ENCODE peak calls at places on chromosomes 7 and 10, in four cellular contexts. One of them, this sample, is unnamed.

GRCh38 chr10:46555713-46556514 is 544 bp downstream of the GPRIN2 start:
- DNase-seq in foreskin fibroblast: no peak
- DNase-seq in CD4-positive, alpha-beta T cell: no peak
- DNase-seq in vagina: no peak
- DNase-seq in this sample: peak

GRCh38 chr10:80453715-80454525 is at the start of gene TSPAN14:
- DNase-seq in foreskin fibroblast: peak
- DNase-seq in CD4-positive, alpha-beta T cell: peak
- DNase-seq in vagina: no peak
- DNase-seq in this sample: peak

GRCh38 chr7:74612015-74612829 is 45.3 kb upstream of the GTF2I start:
- DNase-seq in foreskin fibroblast: no peak
- DNase-seq in CD4-positive, alpha-beta T cell: no peak
- DNase-seq in vagina: no peak
- DNase-seq in this sample: no peak

GRCh38 chr7:83427929-83428328 is 221.0 kb downstream of the SEMA3E start:
- DNase-seq in CD4-positive, alpha-beta T cell: no peak
- DNase-seq in vagina: no peak
- DNase-seq in foreskin fibroblast: no peak
- DNase-seq in this sample: no peak

GRCh38 chr7:101116898-101117297 is 10.0 kb upstream of the SERPINE1 start:
- DNase-seq in CD4-positive, alpha-beta T cell: no peak
- DNase-seq in foreskin fibroblast: no peak
- DNase-seq in vagina: no peak
- DNase-seq in this sample: no peak

GRCh38 chr7:150939052-150939810 is 38.9 kb downstream of the KCNH2 start:
- DNase-seq in foreskin fibroblast: no peak
- DNase-seq in vagina: no peak
- DNase-seq in CD4-positive, alpha-beta T cell: no peak
- DNase-seq in this sample: no peak

GRCh38 chr7:121385800-121386179 is 10.3 kb downstream of the FAM3C start:
- DNase-seq in CD4-positive, alpha-beta T cell: no peak
- DNase-seq in vagina: no peak
- DNase-seq in foreskin fibroblast: no peak
- DNase-seq in this sample: no peak

GRCh38 chr7:103996017-103996551 is 6.6 kb upstream of the RELN start:
- DNase-seq in vagina: no peak
- DNase-seq in foreskin fibroblast: no peak
- DNase-seq in CD4-positive, alpha-beta T cell: no peak
- DNase-seq in this sample: no peak

GRCh38 chr10:5618042-5618441 is 48.4 kb downstream of the ASB13 start:
- DNase-seq in vagina: no peak
- DNase-seq in CD4-positive, alpha-beta T cell: no peak
- DNase-seq in foreskin fibroblast: no peak
- DNase-seq in this sample: no peak

GRCh38 chr10:7506571-7506970 is 95.7 kb upstream of the SFMBT2 start:
- DNase-seq in vagina: no peak
- DNase-seq in foreskin fibroblast: no peak
- DNase-seq in CD4-positive, alpha-beta T cell: no peak
- DNase-seq in this sample: no peak

GRCh38 chr10:32318476-32318896 is 28.5 kb downstream of the EPC1 start:
- DNase-seq in CD4-positive, alpha-beta T cell: no peak
- DNase-seq in foreskin fibroblast: peak
- DNase-seq in vagina: no peak
- DNase-seq in this sample: no peak

DNA sequence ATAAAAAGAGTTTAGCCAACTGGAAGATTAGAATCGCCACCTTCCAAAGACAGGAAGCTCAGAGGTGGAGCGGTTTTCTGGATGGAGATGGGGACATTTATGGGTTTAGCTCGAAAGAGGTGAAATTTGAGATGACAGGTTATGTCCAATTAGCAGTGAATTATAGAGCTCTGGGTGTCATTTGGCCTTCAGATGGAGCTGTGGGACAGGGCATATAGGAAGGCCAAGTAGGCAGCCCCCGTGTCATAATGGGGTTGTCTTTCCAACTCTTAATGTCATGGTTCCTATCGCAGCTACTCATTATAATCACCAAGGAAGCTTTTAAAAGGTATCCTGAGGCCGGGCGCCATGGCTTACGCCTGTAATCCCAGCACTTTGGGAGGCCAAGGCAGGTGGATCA is 21.0 kb upstream of the EEPD1 start:
- DNase-seq in CD4-positive, alpha-beta T cell: no peak
- DNase-seq in vagina: no peak
- DNase-seq in foreskin fibroblast: no peak
- DNase-seq in this sample: no peak
- TF ChIP-seq CTCF in CD4-positive, alpha-beta T cell: no peak
- TF ChIP-seq CTCF in vagina: no peak
- TF ChIP-seq CTCF in foreskin fibroblast: no peak
- TF ChIP-seq CTCF in this sample: no peak

GRCh38 chr10:34081948-34082347 is 733.1 kb downstream of the PARD3 start:
- DNase-seq in foreskin fibroblast: no peak
- DNase-seq in CD4-positive, alpha-beta T cell: no peak
- DNase-seq in vagina: no peak
- DNase-seq in this sample: no peak
- TF ChIP-seq CTCF in foreskin fibroblast: no peak
- TF ChIP-seq CTCF in CD4-positive, alpha-beta T cell: no peak
- TF ChIP-seq CTCF in vagina: no peak
- TF ChIP-seq CTCF in this sample: no peak

GRCh38 chr7:144256112-144256511 is 8.5 kb downstream of the OR2A7 start:
- DNase-seq in foreskin fibroblast: no peak
- DNase-seq in CD4-positive, alpha-beta T cell: no peak
- DNase-seq in vagina: peak
- DNase-seq in this sample: no peak
- TF ChIP-seq CTCF in foreskin fibroblast: no peak
- TF ChIP-seq CTCF in CD4-positive, alpha-beta T cell: no peak
- TF ChIP-seq CTCF in vagina: no peak
- TF ChIP-seq CTCF in this sample: no peak

DNA sequence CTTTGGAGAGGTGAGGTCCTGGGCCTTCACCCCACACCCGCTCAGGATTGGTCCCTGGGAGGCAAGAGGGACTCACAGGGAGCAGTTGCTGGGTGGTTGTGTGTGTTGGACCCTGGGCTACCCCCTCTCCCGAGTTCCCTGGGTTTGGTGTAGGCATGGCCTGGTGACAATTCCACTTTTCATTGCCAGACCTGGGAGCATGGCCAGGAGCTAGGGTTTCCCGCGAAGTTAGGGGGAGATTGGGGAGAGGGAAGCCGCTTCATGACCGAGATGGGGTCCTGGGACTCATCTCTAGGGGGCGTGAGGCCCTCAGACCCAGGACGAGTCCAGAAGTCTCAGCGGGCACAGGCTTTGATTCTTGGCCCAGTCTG is 579 bp downstream of the PALD1 start:
- DNase-seq in foreskin fibroblast: no peak
- DNase-seq in vagina: no peak
- DNase-seq in CD4-positive, alpha-beta T cell: no peak
- DNase-seq in this sample: no peak
- TF ChIP-seq CTCF in foreskin fibroblast: no peak
- TF ChIP-seq CTCF in vagina: no peak
- TF ChIP-seq CTCF in CD4-positive, alpha-beta T cell: no peak
- TF ChIP-seq CTCF in this sample: no peak

DNA sequence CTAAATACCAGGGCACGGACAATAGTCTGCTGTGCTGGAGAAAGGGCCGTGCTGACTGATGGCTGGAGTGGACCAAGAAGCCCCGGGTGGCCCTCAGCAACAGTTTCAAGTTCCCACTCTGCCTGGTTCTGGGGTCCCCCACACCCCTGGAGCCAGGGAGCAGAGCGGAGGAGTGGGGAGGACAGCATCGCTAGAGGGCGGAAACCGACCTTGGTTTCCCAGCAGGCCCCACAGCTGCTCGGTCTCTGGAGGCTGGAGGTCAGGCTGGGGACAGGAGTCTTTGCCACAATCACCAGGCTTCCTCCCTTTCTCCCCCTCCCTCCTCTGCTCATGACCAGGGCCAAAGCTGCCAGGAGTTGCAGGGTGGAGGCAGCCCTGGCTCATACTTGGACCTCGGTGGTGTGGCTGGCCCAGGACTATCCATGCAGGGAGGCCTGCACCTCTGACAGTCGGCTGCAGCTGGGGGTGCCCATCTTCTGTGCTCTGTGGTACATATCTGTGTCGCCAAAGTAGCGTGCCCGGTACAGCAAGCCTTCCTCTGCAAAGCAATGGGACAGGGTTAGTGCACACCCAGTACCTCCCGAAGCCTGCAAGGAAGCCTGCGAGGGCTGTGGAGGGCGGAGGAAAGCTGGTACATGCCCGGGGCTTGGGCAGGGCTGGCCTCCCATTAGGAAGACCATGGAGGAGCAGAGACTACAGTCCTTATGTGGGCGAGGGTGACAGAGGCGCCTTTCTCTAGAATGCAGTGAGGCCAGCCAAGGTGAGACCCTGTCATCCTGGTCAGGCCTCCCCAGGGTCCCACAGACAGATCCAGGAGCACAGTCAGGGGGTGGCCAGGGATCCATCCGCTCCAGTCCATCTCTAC is 19.1 kb downstream of the DNAJB12 start:
- DNase-seq in foreskin fibroblast: no peak
- DNase-seq in CD4-positive, alpha-beta T cell: no peak
- DNase-seq in vagina: peak
- DNase-seq in this sample: no peak
- TF ChIP-seq CTCF in foreskin fibroblast: no peak
- TF ChIP-seq CTCF in CD4-positive, alpha-beta T cell: no peak
- TF ChIP-seq CTCF in vagina: no peak
- TF ChIP-seq CTCF in this sample: no peak

GRCh38 chr10:48614481-48615383 is 9.9 kb upstream of the ARHGAP22 start:
- DNase-seq in CD4-positive, alpha-beta T cell: no peak
- DNase-seq in vagina: peak
- DNase-seq in foreskin fibroblast: peak
- DNase-seq in this sample: no peak
- TF ChIP-seq CTCF in CD4-positive, alpha-beta T cell: no peak
- TF ChIP-seq CTCF in vagina: no peak
- TF ChIP-seq CTCF in foreskin fibroblast: peak
- TF ChIP-seq CTCF in this sample: no peak